ENCODE peak calls at places on chromosomes 16 and 17, in seven cellular contexts. T, R, X, Q, M, E and K are unnamed samples.

GRCh38 chr17:21376835-21377690 is 906 bp downstream of the KCNJ12 start:
- DNase-seq in T (no peak), R (no peak), X (peak; percentile 50), Q (no peak), M (no peak), E (peak; percentile 36), K (no peak)

GRCh38 chr17:73424571-73424970 is 112.8 kb upstream of the CDC42EP4 start:
- DNase-seq in T (no peak), R (no peak), X (no peak), Q (no peak), M (no peak), E (no peak), K (no peak)

GRCh38 chr17:76493505-76494167 is 7.6 kb downstream of the RHBDF2 start:
- DNase-seq in T (no peak), R (no peak), X (no peak), Q (no peak), M (no peak), E (peak; percentile 24), K (no peak)

GRCh38 chr17:48003686-48004120 is 32.8 kb downstream of the CDK5RAP3 start:
- DNase-seq in T (no peak), R (no peak), X (no peak), Q (no peak), M (no peak), E (no peak), K (no peak)

GRCh38 chr17:55312852-55313251 is 48.1 kb downstream of the HLF start:
- DNase-seq in T (no peak), R (no peak), X (no peak), Q (no peak), M (no peak), E (no peak), K (no peak)

GRCh38 chr17:61159415-61159814 is 240.2 kb upstream of the TBX2 start:
- DNase-seq in T (no peak), R (no peak), X (no peak), Q (no peak), M (no peak), E (no peak), K (no peak)

GRCh38 chr17:63843387-63844292 is 1.2 kb upstream of the SMARCD2 start:
- DNase-seq in T (no peak), R (no peak), X (peak; percentile 93), Q (peak; percentile 57), M (no peak), E (peak; percentile 45), K (peak; percentile 53)

GRCh38 chr17:56960596-56961538 is at the start of gene COIL:
- DNase-seq in T (peak; percentile 93), R (peak; percentile 85), X (peak; percentile 90), Q (peak; percentile 93), M (peak; percentile 83), E (peak; percentile 92), K (peak; percentile 93)

GRCh38 chr17:28956861-28957260 is 5.5 kb upstream of the PHF12 start:
- DNase-seq in T (no peak), R (no peak), X (no peak), Q (no peak), M (no peak), E (no peak), K (no peak)

GRCh38 chr17:30232822-30233427 is 2.6 kb downstream of the SLC6A4 start:
- DNase-seq in T (no peak), R (no peak), X (no peak), Q (no peak), M (no peak), E (no peak), K (peak; percentile 5)

GRCh38 chr16:51818342-51818944 is 667.4 kb upstream of the SALL1 start:
- DNase-seq in T (peak; percentile 51), R (no peak), X (peak; percentile 74), Q (peak; percentile 24), M (no peak), E (no peak), K (peak; percentile 6)

GRCh38 chr17:74391771-74392170 is 24.5 kb downstream of the GPR142 start:
- DNase-seq in T (no peak), R (no peak), X (no peak), Q (no peak), M (no peak), E (no peak), K (no peak)

GRCh38 chr17:79088266-79088996 is 13.8 kb downstream of the ENGASE start:
- DNase-seq in T (no peak), R (no peak), X (no peak), Q (no peak), M (no peak), E (no peak), K (no peak)

GRCh38 chr17:79931517-79932309 is 92.5 kb upstream of the CBX4 start:
- DNase-seq in T (no peak), R (no peak), X (peak; percentile 58), Q (no peak), M (no peak), E (no peak), K (peak; percentile 66)

GRCh38 chr17:55294042-55294751 is 29.4 kb downstream of the HLF start:
- DNase-seq in T (no peak), R (no peak), X (no peak), Q (no peak), M (no peak), E (no peak), K (no peak)

GRCh38 chr17:3049705-3050295 is 13.6 kb downstream of the OR1D5 start:
- DNase-seq in T (no peak), R (no peak), X (no peak), Q (no peak), M (no peak), E (no peak), K (no peak)

GRCh38 chr16:84044108-84044488 is 1.5 kb upstream of the SLC38A8 start:
- DNase-seq in T (no peak), R (no peak), X (peak; percentile 45), Q (no peak), M (no peak), E (no peak), K (no peak)

GRCh38 chr16:19555186-19555937 is at the start of gene VPS35L:
- DNase-seq in T (peak; percentile 98), R (peak; percentile 94), X (peak; percentile 99), Q (peak; percentile 98), M (peak; percentile 99), E (peak; percentile 97), K (peak; percentile 94)

GRCh38 chr16:19555938-19556778 is 655 bp downstream of the VPS35L start:
- DNase-seq in T (peak; percentile 11), R (no peak), X (peak; percentile 30), Q (no peak), M (no peak), E (no peak), K (peak; percentile 47)

GRCh38 chr16:19563377-19563776 is 7.9 kb downstream of the VPS35L start:
- DNase-seq in T (no peak), R (no peak), X (no peak), Q (no peak), M (no peak), E (no peak), K (no peak)

GRCh38 chr16:19560078-19560477 is 4.6 kb downstream of the VPS35L start:
- DNase-seq in T (no peak), R (no peak), X (no peak), Q (no peak), M (no peak), E (no peak), K (no peak)

DNA sequence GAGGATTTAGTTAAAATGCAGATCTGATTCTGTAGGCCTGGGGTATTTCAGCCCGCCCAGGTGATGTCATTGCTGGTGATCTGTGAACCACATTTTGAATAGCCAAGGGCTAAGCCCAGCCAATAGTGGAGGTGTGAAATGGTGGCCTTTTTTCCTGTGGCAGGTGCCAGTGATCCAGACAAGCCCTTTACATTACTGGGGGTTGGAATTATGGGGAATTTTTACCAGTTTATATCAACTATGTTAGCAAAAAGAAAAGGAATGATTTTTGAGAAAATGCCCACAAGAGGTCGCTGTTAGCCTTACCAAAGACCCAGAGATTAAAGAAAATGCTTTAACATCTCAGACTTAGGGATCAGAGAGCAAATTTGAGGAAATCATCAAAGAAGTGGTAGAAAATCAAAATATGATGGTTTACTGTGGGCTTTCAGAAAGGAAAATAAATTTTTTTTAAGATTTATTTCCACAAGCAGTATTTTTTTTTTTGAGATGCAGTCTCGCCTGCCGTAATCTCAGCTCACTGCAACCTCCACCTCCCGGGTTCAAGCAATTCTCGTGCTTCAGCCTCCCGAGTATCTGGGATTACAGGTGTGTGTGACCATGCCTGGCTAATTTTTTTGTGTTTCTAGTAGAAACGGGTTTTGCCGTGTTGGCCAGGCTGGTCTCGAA is 3.9 kb downstream of the VPS35L start:
- DNase-seq in T (no peak), R (no peak), X (peak; percentile 88), Q (no peak), M (peak; percentile 48), E (no peak), K (peak; percentile 51)
- TF ChIP-seq CTCF in T (peak; percentile 80), R (peak; percentile 82), X (peak; percentile 51), Q (peak; percentile 63), M (peak; percentile 52), E (peak; percentile 62), K (peak; percentile 35)

GRCh38 chr16:11152677-11153321 is 103.2 kb downstream of the SOCS1 start:
- DNase-seq in T (no peak), R (no peak), X (no peak), Q (no peak), M (no peak), E (no peak), K (no peak)
- TF ChIP-seq CTCF in T (no peak), R (no peak), X (no peak), Q (no peak), M (no peak), E (no peak), K (no peak)

DNA sequence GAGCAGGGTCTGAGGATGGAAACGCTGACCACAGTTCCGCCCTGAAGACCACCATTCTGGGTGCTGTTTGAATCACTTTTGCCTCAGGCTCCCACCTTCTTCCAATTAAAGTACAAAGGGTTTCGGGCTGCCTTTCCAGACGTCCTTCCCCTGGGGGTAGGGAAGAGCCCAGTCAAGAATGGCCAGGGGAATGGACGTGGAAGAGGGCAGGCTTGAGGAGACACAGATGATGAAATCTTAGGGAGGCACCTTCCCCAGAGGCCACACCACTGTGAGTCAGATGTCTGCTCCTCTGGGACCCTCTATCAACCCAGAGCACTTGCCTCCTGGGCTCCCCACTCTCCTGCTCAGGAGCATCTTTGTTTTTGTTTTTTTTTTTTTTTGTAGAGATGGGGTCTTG is 27.5 kb upstream of the MTSS2 start:
- DNase-seq in T (no peak), R (no peak), X (no peak), Q (no peak), M (no peak), E (no peak), K (no peak)
- TF ChIP-seq CTCF in T (no peak), R (no peak), X (no peak), Q (no peak), M (no peak), E (no peak), K (no peak)

GRCh38 chr16:16143941-16144340 is 79.4 kb downstream of the ABCC6 start:
- DNase-seq in T (no peak), R (no peak), X (no peak), Q (no peak), M (no peak), E (no peak), K (no peak)

GRCh38 chr16:16141784-16142396 is 81.4 kb downstream of the ABCC6 start:
- DNase-seq in T (no peak), R (no peak), X (no peak), Q (no peak), M (no peak), E (no peak), K (no peak)

GRCh38 chr16:16141141-16141540 is 82.2 kb downstream of the ABCC6 start:
- DNase-seq in T (no peak), R (no peak), X (no peak), Q (no peak), M (no peak), E (no peak), K (no peak)

GRCh38 chr16:16144416-16144815 is 78.9 kb downstream of the ABCC6 start:
- DNase-seq in T (no peak), R (no peak), X (no peak), Q (no peak), M (no peak), E (no peak), K (no peak)

GRCh38 chr16:16143038-16143763 is 80.1 kb downstream of the ABCC6 start:
- DNase-seq in T (no peak), R (no peak), X (no peak), Q (no peak), M (no peak), E (no peak), K (no peak)
- TF ChIP-seq CTCF in T (peak; percentile 31), R (no peak), X (peak; percentile 25), Q (no peak), M (peak; percentile 37), E (no peak), K (no peak)